ENCODE peak calls at places on chromosomes 6 and 20, in six cellular contexts. F, H, S, C, P and J are unnamed samples.

GRCh38 chr20:50724851-50725721 is 6.3 kb upstream of the PARD6B start:
- DNase-seq in F (peak; percentile 47), H (peak; percentile 95), S (peak; percentile 34), C (peak; percentile 22), P (peak; percentile 91), J (peak; percentile 90)

GRCh38 chr20:1702288-1702687 is 44.7 kb upstream of the SIRPG start:
- DNase-seq in F (no peak), H (no peak), S (peak; percentile 29), C (no peak), P (no peak), J (no peak)

GRCh38 chr20:25466846-25467245 is 59.4 kb downstream of the GINS1 start:
- DNase-seq in F (no peak), H (no peak), S (no peak), C (no peak), P (no peak), J (no peak)

GRCh38 chr20:51703446-51704287 is 64.5 kb downstream of the ATP9A start:
- DNase-seq in F (peak; percentile 51), H (no peak), S (no peak), C (no peak), P (no peak), J (no peak)

GRCh38 chr6:72651967-72652956 is 30.4 kb downstream of the KCNQ5 start:
- DNase-seq in F (no peak), H (no peak), S (no peak), C (no peak), P (no peak), J (no peak)

GRCh38 chr6:167846997-167847606 is 20.4 kb downstream of the AFDN start:
- DNase-seq in F (no peak), H (no peak), S (no peak), C (no peak), P (no peak), J (no peak)

GRCh38 chr6:20534906-20535305 is 649 bp downstream of the CDKAL1 start:
- DNase-seq in F (no peak), H (no peak), S (no peak), C (peak; percentile 30), P (no peak), J (no peak)

GRCh38 chr6:160102956-160103824 is 18.4 kb upstream of the SLC22A1 start:
- DNase-seq in F (peak; percentile 45), H (no peak), S (no peak), C (peak; percentile 53), P (no peak), J (no peak)

GRCh38 chr6:115865914-115866313 is 194.8 kb downstream of the FRK start:
- DNase-seq in F (no peak), H (no peak), S (no peak), C (no peak), P (no peak), J (no peak)

GRCh38 chr6:137724495-137725211 is 142.4 kb upstream of the TNFAIP3 start:
- DNase-seq in F (no peak), H (no peak), S (no peak), C (no peak), P (no peak), J (no peak)

GRCh38 chr6:137767931-137768690 is 98.9 kb upstream of the TNFAIP3 start:
- DNase-seq in F (no peak), H (no peak), S (peak; percentile 6), C (peak; percentile 78), P (peak; percentile 89), J (no peak)

GRCh38 chr6:35487653-35488516 is 9.0 kb downstream of the TEAD3 start:
- DNase-seq in F (peak; percentile 74), H (no peak), S (no peak), C (no peak), P (no peak), J (no peak)

GRCh38 chr6:81814365-81815109 is 62.1 kb upstream of the TENT5A start:
- DNase-seq in F (no peak), H (no peak), S (no peak), C (no peak), P (no peak), J (no peak)

GRCh38 chr6:28142446-28142845 is 763 bp downstream of the ZKSCAN8 start:
- DNase-seq in F (no peak), H (no peak), S (no peak), C (no peak), P (no peak), J (no peak)

GRCh38 chr6:15588966-15589634 is 73.7 kb downstream of the DTNBP1 start:
- DNase-seq in F (no peak), H (no peak), S (peak; percentile 48), C (no peak), P (peak; percentile 52), J (peak; percentile 43)

GRCh38 chr6:28423546-28423945 is 19.7 kb downstream of the ZSCAN23 start:
- DNase-seq in F (no peak), H (no peak), S (no peak), C (no peak), P (no peak), J (no peak)

GRCh38 chr6:26140967-26141294 is 53.7 kb downstream of the HFE start:
- DNase-seq in F (no peak), H (no peak), S (no peak), C (no peak), P (no peak), J (no peak)

GRCh38 chr6:154901856-154902552 is 93.1 kb upstream of the TIAM2 start:
- DNase-seq in F (peak; percentile 71), H (no peak), S (no peak), C (no peak), P (no peak), J (no peak)

GRCh38 chr20:62763404-62763803 is 32.9 kb upstream of the MRGBP start:
- DNase-seq in F (no peak), H (no peak), S (no peak), C (no peak), P (no peak), J (no peak)

GRCh38 chr20:11140359-11140758 is 466.6 kb upstream of the JAG1 start:
- DNase-seq in F (no peak), H (no peak), S (peak; percentile 58), C (no peak), P (peak; percentile 97), J (peak; percentile 3)

DNA sequence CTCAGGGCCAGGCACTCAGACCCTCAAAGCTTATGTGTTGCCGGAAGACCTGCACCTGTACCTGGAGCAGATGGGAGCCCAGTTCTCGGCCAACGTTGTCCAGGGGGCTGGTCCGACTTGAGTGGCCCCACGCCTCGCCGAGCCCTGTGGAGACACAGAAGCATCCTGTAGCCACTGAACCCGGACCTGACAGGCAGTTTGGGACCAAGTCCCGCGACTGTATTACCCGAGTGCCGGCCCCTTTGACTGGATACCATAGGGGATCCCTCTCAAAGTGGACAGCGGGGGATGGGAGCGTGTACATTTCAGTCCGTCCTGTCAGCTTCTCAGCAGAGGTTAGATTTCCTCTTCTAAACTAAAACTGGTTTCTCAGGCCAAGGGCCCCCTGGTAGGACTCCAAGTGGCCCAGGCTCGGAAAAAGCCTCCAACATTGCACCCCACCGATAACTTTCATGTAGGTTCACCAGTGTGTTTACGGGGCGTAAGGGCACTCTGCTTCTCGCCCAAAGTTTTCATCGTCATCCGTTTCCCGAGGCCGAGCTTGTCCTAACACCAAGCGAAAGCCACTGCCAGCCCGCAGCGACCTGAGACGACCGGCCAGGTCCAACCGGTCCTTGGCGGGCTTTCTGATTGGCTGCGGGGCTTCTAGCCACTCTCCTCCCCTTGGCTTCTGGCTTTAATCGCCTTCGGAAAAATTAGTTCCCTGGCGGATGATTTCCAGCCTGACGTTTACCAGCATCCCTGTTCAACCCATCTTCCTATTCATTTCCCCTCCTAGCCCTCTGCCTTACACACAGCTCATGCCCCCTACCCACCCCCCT is 10.8 kb downstream of the SIM1 start:
- DNase-seq in F (no peak), H (no peak), S (no peak), C (no peak), P (no peak), J (no peak)
- H3K4me3 ChIP-seq in F (no peak overlapping the region), H (no peak overlapping the region), S (no peak overlapping the region), C (no peak overlapping the region), P (no peak overlapping the region), J (no peak overlapping the region)

DNA sequence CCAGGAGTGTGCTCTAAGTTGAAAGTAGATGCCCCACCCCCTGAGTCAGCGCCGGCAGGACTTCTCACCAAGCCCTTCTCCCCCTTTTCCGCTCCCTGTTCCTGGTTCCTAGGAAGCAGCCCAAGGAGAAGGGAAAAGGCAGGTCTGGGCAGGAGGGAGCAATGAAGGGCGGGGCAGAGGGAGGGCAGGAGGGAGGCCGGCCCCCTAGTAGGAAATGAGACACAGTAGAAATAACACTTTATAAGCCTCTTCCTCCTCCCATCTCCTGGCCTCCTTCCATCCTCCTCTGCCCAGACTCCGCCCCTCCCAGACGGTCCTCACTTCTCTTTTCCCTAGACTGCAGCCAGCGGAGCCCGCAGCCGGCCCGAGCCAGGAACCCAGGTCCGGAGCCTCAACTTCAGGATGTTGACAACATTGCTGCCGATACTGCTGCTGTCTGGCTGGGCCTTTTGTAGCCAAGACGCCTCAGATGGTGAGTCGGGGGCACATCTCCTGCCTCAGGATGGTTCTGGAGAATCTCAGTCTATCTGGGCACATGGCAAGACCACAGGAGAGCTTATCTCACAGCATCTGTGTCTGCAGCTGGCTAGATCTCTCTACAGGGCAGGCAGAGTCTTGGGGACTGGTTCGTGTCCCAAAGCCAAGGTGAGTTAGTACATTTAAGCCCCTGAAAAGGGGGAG is at the start of gene PROCR:
- DNase-seq in F (peak; percentile 51), H (peak; percentile 73), S (peak; percentile 62), C (no peak), P (peak; percentile 72), J (peak; percentile 74)
- H3K4me3 ChIP-seq in F (peak within 1 kb of the TSS; percentile 35), H (no peak within 1 kb of the TSS), S (peak within 1 kb of the TSS; percentile 38), C (no peak within 1 kb of the TSS), P (peak within 1 kb of the TSS; percentile 55), J (peak within 1 kb of the TSS; percentile 75)

GRCh38 chr6:56741472-56741871 is 98.8 kb upstream of the DST start:
- DNase-seq in F (no peak), H (no peak), S (no peak), C (no peak), P (no peak), J (no peak)
- H3K4me3 ChIP-seq in F (no peak overlapping the region), H (no peak overlapping the region), S (no peak overlapping the region), C (peak overlapping the region; percentile 45), P (no peak overlapping the region), J (no peak overlapping the region)

GRCh38 chr6:30940361-30941001 is at the start of gene MUCL3:
- DNase-seq in F (no peak), H (no peak), S (no peak), C (no peak), P (no peak), J (no peak)
- H3K4me3 ChIP-seq in F (no peak within 1 kb of the TSS), H (no peak within 1 kb of the TSS), S (no peak within 1 kb of the TSS), C (no peak within 1 kb of the TSS), P (no peak within 1 kb of the TSS), J (no peak within 1 kb of the TSS)

GRCh38 chr6:37861452-37861851 is 41.9 kb downstream of the ZFAND3 start:
- DNase-seq in F (no peak), H (no peak), S (no peak), C (no peak), P (no peak), J (no peak)
- H3K4me3 ChIP-seq in F (no peak overlapping the region), H (no peak overlapping the region), S (no peak overlapping the region), C (no peak overlapping the region), P (no peak overlapping the region), J (no peak overlapping the region)